ENCODE peak calls at places on chromosomes 2 and 18, in five cellular contexts. O is K562, Q is GM12878, G is HepG2, K is H1. H is an unnamed sample.

GRCh38 chr2:71688530-71688929 is 235.2 kb downstream of the DYSF start:
- DNase-seq in O (no peak), Q (no peak), G (no peak), K (no peak), H (no peak)

GRCh38 chr2:3738454-3738853 is 35.1 kb downstream of the DCDC2C start:
- DNase-seq in O (peak), Q (no peak), G (peak), K (no peak), H (peak)

GRCh38 chr2:119111115-119111975 is 47.2 kb downstream of the C1QL2 start:
- DNase-seq in O (no peak), Q (no peak), G (no peak), K (no peak), H (peak)

GRCh38 chr2:216838146-216838545 is 21.7 kb downstream of the TNP1 start:
- DNase-seq in O (no peak), Q (no peak), G (no peak), K (no peak), H (no peak)

GRCh38 chr2:240134956-240135520 is 1.1 kb downstream of the COPS9 start:
- DNase-seq in O (no peak), Q (no peak), G (no peak), K (no peak), H (no peak)

GRCh38 chr18:70553245-70553960 is 264.6 kb downstream of the SOCS6 start:
- DNase-seq in O (no peak), Q (no peak), G (no peak), K (no peak), H (no peak)

GRCh38 chr2:64359892-64360657 is 93.9 kb upstream of the LGALSL start:
- DNase-seq in O (peak), Q (no peak), G (peak), K (no peak), H (peak)

GRCh38 chr2:50335852-50336251 is 696.1 kb downstream of the NRXN1 start:
- DNase-seq in O (no peak), Q (no peak), G (no peak), K (no peak), H (no peak)

GRCh38 chr2:73984203-73984921 is at the start of gene TET3:
- DNase-seq in O (peak), Q (no peak), G (no peak), K (no peak), H (no peak)

GRCh38 chr2:169480079-169480465 is 778 bp downstream of the BBS5 start:
- DNase-seq in O (peak), Q (no peak), G (no peak), K (no peak), H (no peak)

GRCh38 chr2:241804326-241805276 is 4.4 kb upstream of the NEU4 start:
- DNase-seq in O (peak), Q (no peak), G (peak), K (no peak), H (no peak)

GRCh38 chr2:37585982-37586621 is 85.3 kb downstream of the CDC42EP3 start:
- DNase-seq in O (peak), Q (peak), G (no peak), K (no peak), H (peak)

GRCh38 chr2:71235930-71236587 is 9.2 kb upstream of the PAIP2B start:
- DNase-seq in O (no peak), Q (no peak), G (no peak), K (no peak), H (no peak)

GRCh38 chr2:98039085-98039756 is 43.5 kb upstream of the TMEM131 start:
- DNase-seq in O (no peak), Q (no peak), G (no peak), K (no peak), H (no peak)

GRCh38 chr2:198731842-198732421 is 725.8 kb downstream of the SATB2 start:
- DNase-seq in O (no peak), Q (no peak), G (no peak), K (no peak), H (no peak)

GRCh38 chr2:241546771-241547498 is 11.6 kb upstream of the BOK start:
- DNase-seq in O (peak), Q (no peak), G (peak), K (no peak), H (no peak)

GRCh38 chr18:37497836-37498518 is 67.6 kb downstream of the CELF4 start:
- DNase-seq in O (no peak), Q (no peak), G (no peak), K (no peak), H (no peak)

GRCh38 chr2:124316875-124317605 is 292.0 kb downstream of the CNTNAP5 start:
- DNase-seq in O (no peak), Q (no peak), G (no peak), K (no peak), H (no peak)

GRCh38 chr2:234679766-234680687 is 183.1 kb upstream of the ARL4C start:
- DNase-seq in O (no peak), Q (no peak), G (peak), K (no peak), H (peak)

GRCh38 chr2:173441222-173441621 is 86.5 kb downstream of the CDCA7 start:
- DNase-seq in O (no peak), Q (no peak), G (no peak), K (no peak), H (no peak)

GRCh38 chr2:236627846-236628245 is 58.2 kb downstream of the ACKR3 start:
- DNase-seq in O (no peak), Q (no peak), G (no peak), K (no peak), H (no peak)

GRCh38 chr18:48836806-48837615 is 113.8 kb downstream of the SMAD7 start:
- DNase-seq in O (no peak), Q (no peak), G (no peak), K (no peak), H (no peak)

GRCh38 chr2:196277002-196277401 is 105.6 kb upstream of the STK17B start:
- DNase-seq in O (peak), Q (no peak), G (no peak), K (no peak), H (no peak)

GRCh38 chr18:47050468-47050867 is 15.0 kb upstream of the ELOA2 start:
- DNase-seq in O (peak), Q (no peak), G (peak), K (no peak), H (peak)

GRCh38 chr2:56167616-56168015 is 16.2 kb upstream of the CCDC85A start:
- DNase-seq in O (no peak), Q (no peak), G (no peak), K (no peak), H (no peak)

GRCh38 chr2:8211384-8211783 is 470.5 kb upstream of the ID2 start:
- DNase-seq in O (no peak), Q (no peak), G (peak), K (no peak), H (no peak)

GRCh38 chr18:70126832-70127231 is 78.7 kb downstream of the RTTN start:
- DNase-seq in O (no peak), Q (no peak), G (no peak), K (no peak), H (no peak)

GRCh38 chr2:199862779-199863178 is 11.8 kb upstream of the FTCDNL1 start:
- DNase-seq in O (no peak), Q (no peak), G (no peak), K (no peak), H (no peak)

GRCh38 chr2:60478660-60479059 is 74.8 kb downstream of the BCL11A start:
- DNase-seq in O (no peak), Q (no peak), G (no peak), K (no peak), H (no peak)

GRCh38 chr18:9474103-9474982 is 970 bp upstream of the RALBP1 start:
- DNase-seq in O (no peak), Q (no peak), G (peak), K (no peak), H (peak)

DNA sequence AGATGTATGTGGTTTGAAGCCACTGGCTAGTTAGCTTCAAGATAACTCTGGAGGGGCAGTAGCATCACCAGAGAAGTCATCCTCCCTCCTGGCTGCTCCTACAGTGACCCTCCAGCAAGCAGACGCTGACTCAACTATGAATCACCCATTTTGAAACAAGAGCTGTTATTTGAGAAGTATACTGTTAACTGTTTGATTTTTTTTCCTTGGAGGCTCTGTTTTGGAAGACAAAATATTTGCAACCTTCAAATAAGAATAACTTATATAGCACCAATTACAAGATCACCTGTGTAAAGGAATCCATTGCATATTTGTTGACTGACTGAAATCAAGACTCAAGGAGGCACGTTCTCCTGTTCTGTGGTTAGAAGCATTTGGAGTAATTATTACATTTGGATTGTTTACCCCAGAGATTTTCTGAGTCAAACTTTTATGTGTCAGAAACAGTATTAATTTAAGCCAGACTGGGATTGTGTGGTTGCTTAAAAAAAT is 313.8 kb downstream of the MTX2 start:
- DNase-seq in O (peak), Q (no peak), G (peak), K (no peak), H (peak)
- TF ChIP-seq POLR2AphosphoS5 in O (no peak), Q (no peak), G (no peak), K (no peak), H (peak)

DNA sequence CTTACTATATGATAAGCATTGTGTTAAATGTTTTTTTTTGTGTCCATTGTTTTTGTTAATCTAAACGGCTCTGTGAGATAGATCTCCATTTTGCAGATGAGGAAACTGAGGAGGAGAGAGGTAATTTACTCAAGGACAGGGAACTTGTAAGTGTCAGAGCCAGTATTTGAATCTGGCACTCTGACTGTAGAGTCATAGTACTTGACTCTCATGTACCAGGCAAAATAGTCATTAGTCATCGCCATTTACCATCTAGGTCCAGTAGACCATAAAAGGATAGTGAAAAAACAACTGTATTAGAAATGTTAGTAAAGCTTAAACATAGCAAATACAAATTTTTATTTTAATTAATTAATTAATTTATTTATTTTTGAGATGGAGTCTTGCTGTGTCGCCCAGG is 4.8 kb downstream of the PSMD14 start:
- DNase-seq in O (no peak), Q (no peak), G (no peak), K (no peak), H (no peak)
- TF ChIP-seq ATF3 in O (no peak), Q (no peak), G (no peak), K (no peak), H (no peak)

DNA sequence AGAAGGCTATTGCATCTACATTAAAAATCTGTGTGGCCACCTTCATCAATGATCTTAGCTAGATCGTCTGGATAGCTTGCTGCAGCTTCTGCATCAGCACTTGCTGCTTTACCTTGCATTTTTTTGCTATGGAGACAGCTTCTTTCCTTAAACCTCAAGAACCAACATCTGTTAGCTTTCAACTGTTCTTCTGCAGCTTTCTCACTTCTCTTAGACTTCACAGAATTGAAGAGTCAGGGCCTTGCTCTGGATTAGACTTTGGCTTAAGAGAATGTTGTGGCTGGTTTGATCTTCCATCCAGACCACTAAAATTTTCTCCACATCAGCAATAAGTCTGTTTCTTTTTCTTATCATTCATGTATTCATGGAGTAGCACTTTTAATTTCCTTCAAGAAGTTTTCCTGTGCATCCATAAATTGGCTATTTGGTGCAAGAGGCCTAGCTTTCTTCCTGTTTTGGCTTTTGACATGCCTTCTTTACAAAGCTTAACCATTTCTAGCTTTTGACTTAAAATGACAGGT is 54.4 kb upstream of the MAP4K4 start:
- DNase-seq in O (no peak), Q (no peak), G (no peak), K (no peak), H (no peak)
- TF ChIP-seq POLR2AphosphoS5 in O (no peak), Q (no peak), G (no peak), K (no peak), H (no peak)

DNA sequence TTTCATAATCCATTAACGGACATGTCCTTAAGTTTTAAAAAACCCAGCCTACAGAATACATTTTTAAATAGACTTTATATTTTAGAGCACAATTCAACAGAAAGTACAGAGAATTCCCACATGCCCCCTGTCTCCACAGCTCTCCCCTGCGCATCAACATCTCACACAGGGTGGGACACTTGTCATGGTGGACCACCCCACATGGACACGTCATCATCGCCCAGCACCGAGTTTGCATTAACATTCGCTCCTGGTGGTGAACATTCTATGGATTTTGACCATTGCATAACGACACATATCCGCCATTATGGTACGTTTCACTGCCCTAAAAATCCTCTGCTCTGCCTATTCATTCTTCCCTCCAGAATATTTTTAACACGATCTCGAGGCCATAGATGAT is 1.1 kb upstream of the KCNF1 start:
- DNase-seq in O (no peak), Q (no peak), G (no peak), K (no peak), H (no peak)
- TF ChIP-seq ATF3 in O (no peak), Q (no peak), G (no peak), K (no peak), H (no peak)

DNA sequence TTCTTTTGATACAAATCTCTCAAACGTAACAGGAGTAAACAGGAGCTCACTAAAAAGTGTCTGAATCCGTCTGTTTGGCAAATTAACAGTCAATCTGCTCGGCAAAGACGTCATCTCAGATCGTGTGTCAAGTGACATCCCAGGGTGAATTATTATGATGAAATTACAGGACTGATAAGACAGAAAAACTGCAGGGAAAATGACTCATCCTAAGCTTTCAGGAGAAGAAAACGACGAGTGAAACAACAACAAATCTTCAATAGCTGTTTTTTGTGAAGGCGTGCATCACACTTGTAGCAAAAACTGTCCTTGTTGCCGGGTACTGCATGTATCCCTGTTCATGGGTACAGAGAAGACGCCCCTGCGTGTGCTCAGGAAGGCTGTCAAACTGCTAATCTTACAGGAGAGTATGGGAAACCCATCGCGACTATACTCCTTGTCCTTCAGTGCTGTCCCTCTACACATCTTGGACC is 24.9 kb downstream of the EPB41L3 start:
- DNase-seq in O (no peak), Q (no peak), G (no peak), K (no peak), H (no peak)
- TF ChIP-seq POLR2AphosphoS5 in O (no peak), Q (no peak), G (no peak), K (no peak), H (no peak)

DNA sequence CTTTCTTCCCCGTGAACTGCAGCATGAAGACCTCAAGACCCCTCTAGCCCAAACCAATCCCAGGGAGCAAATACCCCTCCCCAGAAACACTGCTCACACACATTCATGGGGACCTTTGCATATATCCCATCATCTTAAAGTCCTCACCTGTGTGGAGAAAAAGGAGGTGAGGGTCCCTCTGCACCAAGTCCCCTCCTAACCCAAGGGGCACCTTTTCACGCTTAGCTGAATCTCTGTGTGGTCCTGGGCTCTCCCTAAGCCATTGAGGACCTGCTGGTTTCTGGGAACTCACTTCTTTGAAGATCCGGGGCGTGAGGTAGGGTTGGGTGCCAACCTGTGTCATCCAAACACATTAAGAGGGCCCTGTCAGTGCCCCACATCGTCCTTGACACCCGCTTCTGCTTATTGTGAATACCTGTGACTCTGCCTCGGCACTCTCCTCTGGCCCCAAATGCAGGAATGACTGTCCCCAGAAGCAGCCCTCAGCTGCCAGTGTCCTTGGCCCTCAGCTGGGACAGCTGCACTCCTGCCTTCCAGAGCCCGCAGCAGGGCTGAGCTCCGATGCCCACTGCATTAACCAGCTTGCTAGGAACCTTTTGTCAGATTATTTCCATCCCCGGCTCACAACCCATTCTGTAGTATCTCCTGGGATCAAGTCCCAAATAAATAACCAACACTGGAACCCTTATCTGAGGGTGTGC is 41.3 kb upstream of the ITM2C start:
- DNase-seq in O (no peak), Q (no peak), G (no peak), K (no peak), H (no peak)
- TF ChIP-seq ATF3 in O (no peak), Q (no peak), G (no peak), K (no peak), H (no peak)

GRCh38 chr2:179170897-179171296 is 93.7 kb downstream of the SESTD1 start:
- DNase-seq in O (no peak), Q (no peak), G (no peak), K (no peak), H (no peak)
- TF ChIP-seq POLR2AphosphoS5 in O (no peak), Q (no peak), G (no peak), K (no peak), H (no peak)

GRCh38 chr2:215460682-215461081 is 24.8 kb upstream of the FN1 start:
- DNase-seq in O (no peak), Q (no peak), G (peak), K (no peak), H (no peak)

GRCh38 chr2:215465246-215465645 is 29.4 kb upstream of the FN1 start:
- DNase-seq in O (no peak), Q (no peak), G (no peak), K (no peak), H (no peak)

GRCh38 chr2:215466097-215466909 is 30.4 kb upstream of the FN1 start:
- DNase-seq in O (no peak), Q (no peak), G (no peak), K (no peak), H (no peak)

DNA sequence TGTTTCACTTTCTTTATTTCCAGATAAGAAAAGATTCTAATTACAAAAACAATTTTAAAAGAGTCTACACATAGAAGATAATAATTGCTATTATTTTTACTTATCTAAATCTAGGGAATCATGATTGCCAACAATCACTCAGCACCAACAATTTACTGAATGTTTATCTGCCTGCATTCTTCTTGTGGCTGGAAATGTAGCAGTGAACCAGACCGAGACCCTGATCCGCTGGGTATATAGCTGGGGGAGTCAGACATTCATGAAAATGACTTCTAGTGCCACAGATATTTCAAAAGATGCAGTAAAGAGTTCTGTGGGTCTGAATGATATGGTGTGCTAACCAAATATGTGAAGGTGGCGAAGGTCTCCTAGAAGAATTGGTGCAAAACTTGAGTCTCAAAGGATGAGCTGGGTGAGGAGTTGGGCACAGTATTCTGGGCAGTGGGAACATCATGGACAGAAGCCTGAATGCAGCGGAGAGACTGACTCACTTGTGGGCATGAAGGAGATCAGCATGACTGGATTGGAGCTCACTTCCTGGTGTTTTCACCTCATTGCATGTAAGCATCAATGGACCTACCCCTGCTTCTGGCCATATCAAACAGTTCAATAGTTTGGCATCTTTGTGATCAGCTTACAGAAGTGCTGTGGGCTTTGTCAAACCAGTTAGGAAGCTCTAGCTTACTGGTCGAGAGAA is 26.1 kb upstream of the FN1 start:
- DNase-seq in O (no peak), Q (no peak), G (no peak), K (no peak), H (no peak)
- TF ChIP-seq ATF3 in O (no peak), Q (no peak), G (no peak), K (no peak), H (no peak)

H was measured in HCT116.